ENCODE peak calls at places on chromosome 9, in seven cellular contexts. U is SJSA1; X is NCI-H1436; E is GM12891; R is activated CD4-positive, alpha-beta T cell treated with anti-CD3 and anti-CD28 coated beads for 24 hours; Z is RCC 7860; P is endothelial cell of umbilical vein. Y is an unnamed sample.

GRCh38 chr9:133103987-133104505 is 17.0 kb downstream of the RALGDS start:
- DNase-seq in U (no peak), X (no peak), E (no peak), R (no peak), Z (no peak), P (no peak), Y (peak; percentile 46)

GRCh38 chr9:122806661-122807060 is 6.7 kb downstream of the OR1K1 start:
- DNase-seq in U (no peak), X (no peak), E (no peak), R (no peak), Z (no peak), P (no peak), Y (no peak)

GRCh38 chr9:114050226-114050568 is 27.9 kb downstream of the AMBP start:
- DNase-seq in U (no peak), X (no peak), E (no peak), R (no peak), Z (no peak), P (no peak), Y (no peak)

GRCh38 chr9:127537792-127538191 is 74.3 kb upstream of the STXBP1 start:
- DNase-seq in U (no peak), X (no peak), E (no peak), R (no peak), Z (no peak), P (no peak), Y (no peak)

GRCh38 chr9:124216474-124217176 is 41.1 kb upstream of the NEK6 start:
- DNase-seq in U (no peak), X (no peak), E (no peak), R (peak; percentile 40), Z (no peak), P (no peak), Y (peak; percentile 71)

GRCh38 chr9:127142931-127143464 is 20.6 kb upstream of the ANGPTL2 start:
- DNase-seq in U (peak; percentile 66), X (no peak), E (no peak), R (no peak), Z (no peak), P (no peak), Y (no peak)

GRCh38 chr9:7640205-7640604 is 159.4 kb downstream of the DMAC1 start:
- DNase-seq in U (no peak), X (no peak), E (no peak), R (no peak), Z (no peak), P (no peak), Y (no peak)

GRCh38 chr9:38226491-38226951 is 157.5 kb upstream of the SHB start:
- DNase-seq in U (peak; percentile 37), X (no peak), E (no peak), R (no peak), Z (no peak), P (no peak), Y (peak; percentile 52)

GRCh38 chr9:88689509-88689908 is 154.5 kb downstream of the NXNL2 start:
- DNase-seq in U (no peak), X (no peak), E (no peak), R (no peak), Z (no peak), P (no peak), Y (no peak)

GRCh38 chr9:126673689-126674364 is 60.1 kb downstream of the LMX1B start:
- DNase-seq in U (no peak), X (no peak), E (no peak), R (no peak), Z (no peak), P (no peak), Y (no peak)

GRCh38 chr9:76562511-76562911 is 103.5 kb downstream of the GCNT1 start:
- DNase-seq in U (no peak), X (no peak), E (no peak), R (no peak), Z (peak; percentile 56), P (peak; percentile 42), Y (no peak)

GRCh38 chr9:116141864-116142561 is 11.6 kb upstream of the PAPPA start:
- DNase-seq in U (no peak), X (no peak), E (no peak), R (no peak), Z (no peak), P (no peak), Y (no peak)

GRCh38 chr9:93083592-93084470 is 12.2 kb upstream of the CARD19 start:
- DNase-seq in U (no peak), X (no peak), E (no peak), R (no peak), Z (no peak), P (no peak), Y (peak; percentile 66)

GRCh38 chr9:91558879-91559278 is 135.2 kb upstream of the NFIL3 start:
- DNase-seq in U (no peak), X (no peak), E (no peak), R (no peak), Z (no peak), P (no peak), Y (no peak)

GRCh38 chr9:32551491-32552049 is 557 bp upstream of the SMIM27 start:
- DNase-seq in U (no peak), X (peak; percentile 21), E (no peak), R (peak; percentile 27), Z (no peak), P (peak; percentile 65), Y (no peak)

GRCh38 chr9:95570646-95571045 is 53.9 kb upstream of the PTCH1 start:
- DNase-seq in U (peak; percentile 79), X (no peak), E (no peak), R (no peak), Z (no peak), P (peak; percentile 50), Y (no peak)

GRCh38 chr9:99259231-99259918 is 37.3 kb downstream of the SEC61B start:
- DNase-seq in U (no peak), X (no peak), E (no peak), R (no peak), Z (no peak), P (peak; percentile 24), Y (peak; percentile 93)

GRCh38 chr9:14203366-14204056 is 110.4 kb downstream of the NFIB start:
- DNase-seq in U (no peak), X (no peak), E (no peak), R (no peak), Z (no peak), P (peak; percentile 88), Y (peak; percentile 67)

Y was measured in upper lobe of right lung.